ENCODE peak calls at places on chromosomes 5 and 9, in eight cellular contexts. K, V, O, Q, R, A, U and S are unnamed samples.
A peak's percentile ranks its signal among the peaks of the same experiment; 100 is the strongest.

GRCh38 chr5:100546041-100546440 is 10.9 kb downstream of the FAM174A start:
- DNase-seq in K (no peak), V (no peak), O (no peak), Q (no peak), R (no peak), A (no peak), U (no peak), S (no peak)

GRCh38 chr5:9149988-9150387 is 395.9 kb downstream of the SEMA5A start:
- DNase-seq in K (peak; percentile 83), V (no peak), O (no peak), Q (no peak), R (no peak), A (no peak), U (no peak), S (no peak)

GRCh38 chr5:129820-130219 is 37.9 kb downstream of the PLEKHG4B start:
- DNase-seq in K (peak; percentile 60), V (no peak), O (no peak), Q (no peak), R (no peak), A (no peak), U (no peak), S (no peak)

GRCh38 chr9:134036130-134036529 is 10.8 kb downstream of the BRD3OS start:
- DNase-seq in K (no peak), V (no peak), O (no peak), Q (no peak), R (peak; percentile 52), A (no peak), U (no peak), S (no peak)

GRCh38 chr5:140239939-140240700 is 62.8 kb downstream of the PFDN1 start:
- DNase-seq in K (no peak), V (peak; percentile 75), O (no peak), Q (peak; percentile 67), R (peak; percentile 81), A (peak; percentile 82), U (peak; percentile 78), S (peak; percentile 55)

GRCh38 chr5:159184858-159185381 is 24.4 kb downstream of the RNF145 start:
- DNase-seq in K (peak; percentile 70), V (no peak), O (no peak), Q (no peak), R (no peak), A (peak; percentile 40), U (no peak), S (no peak)

GRCh38 chr5:135821802-135822201 is 12.7 kb upstream of the SLC25A48 start:
- DNase-seq in K (no peak), V (no peak), O (no peak), Q (no peak), R (no peak), A (no peak), U (no peak), S (no peak)

GRCh38 chr9:91359734-91360470 is 1.8 kb downstream of the AUH start:
- DNase-seq in K (no peak), V (no peak), O (no peak), Q (no peak), R (no peak), A (no peak), U (no peak), S (no peak)

GRCh38 chr5:9536717-9537116 is 9.2 kb downstream of the SEMA5A start:
- DNase-seq in K (no peak), V (no peak), O (no peak), Q (no peak), R (no peak), A (no peak), U (no peak), S (no peak)

GRCh38 chr9:133342570-133342969 is 5.4 kb downstream of the MED22 start:
- DNase-seq in K (no peak), V (no peak), O (no peak), Q (peak; percentile 57), R (no peak), A (no peak), U (no peak), S (no peak)

GRCh38 chr5:74166064-74166463 is 474.5 kb downstream of the ENC1 start:
- DNase-seq in K (no peak), V (no peak), O (no peak), Q (no peak), R (no peak), A (no peak), U (no peak), S (no peak)

GRCh38 chr5:180959661-180960060 is 29.0 kb upstream of the BTNL3 start:
- DNase-seq in K (no peak), V (no peak), O (no peak), Q (no peak), R (no peak), A (no peak), U (no peak), S (no peak)

GRCh38 chr9:27118916-27119315 is 9.9 kb downstream of the TEK start:
- DNase-seq in K (no peak), V (no peak), O (no peak), Q (no peak), R (no peak), A (no peak), U (no peak), S (no peak)

GRCh38 chr5:113025596-113025995 is 49.0 kb downstream of the DCP2 start:
- DNase-seq in K (no peak), V (no peak), O (no peak), Q (no peak), R (no peak), A (no peak), U (no peak), S (no peak)

GRCh38 chr5:21644032-21644431 is 1209.1 kb downstream of the CDH12 start:
- DNase-seq in K (no peak), V (no peak), O (no peak), Q (no peak), R (no peak), A (no peak), U (no peak), S (no peak)

GRCh38 chr9:111974092-111974681 is 77.6 kb downstream of the UGCG start:
- DNase-seq in K (no peak), V (peak; percentile 66), O (no peak), Q (no peak), R (no peak), A (no peak), U (peak; percentile 20), S (no peak)

GRCh38 chr5:56358046-56358445 is 124.9 kb upstream of the ANKRD55 start:
- DNase-seq in K (no peak), V (no peak), O (no peak), Q (no peak), R (no peak), A (no peak), U (no peak), S (no peak)
- H3K4me3 ChIP-seq in K (no peak overlapping the region), V (no peak overlapping the region), O (no peak overlapping the region), Q (no peak overlapping the region), R (no peak overlapping the region), A (no peak overlapping the region), U (no peak overlapping the region), S (no peak overlapping the region)

GRCh38 chr5:146580237-146580636 is 64.2 kb upstream of the GPR151 start:
- DNase-seq in K (no peak), V (no peak), O (no peak), Q (no peak), R (no peak), A (no peak), U (no peak), S (no peak)
- H3K4me3 ChIP-seq in K (no peak overlapping the region), V (no peak overlapping the region), O (no peak overlapping the region), Q (no peak overlapping the region), R (no peak overlapping the region), A (no peak overlapping the region), U (no peak overlapping the region), S (no peak overlapping the region)

GRCh38 chr5:143016777-143017374 is 246.7 kb downstream of the ARHGAP26 start:
- DNase-seq in K (no peak), V (peak; percentile 44), O (no peak), Q (peak; percentile 30), R (no peak), A (peak; percentile 55), U (no peak), S (no peak)

GRCh38 chr5:143021595-143021994 is 251.4 kb downstream of the ARHGAP26 start:
- DNase-seq in K (no peak), V (no peak), O (no peak), Q (no peak), R (no peak), A (no peak), U (no peak), S (no peak)

GRCh38 chr5:143017992-143018391 is 247.8 kb downstream of the ARHGAP26 start:
- DNase-seq in K (no peak), V (no peak), O (no peak), Q (no peak), R (no peak), A (no peak), U (no peak), S (no peak)

GRCh38 chr5:143019614-143020515 is 249.7 kb downstream of the ARHGAP26 start:
- DNase-seq in K (no peak), V (no peak), O (no peak), Q (no peak), R (no peak), A (peak; percentile 35), U (no peak), S (no peak)

DNA sequence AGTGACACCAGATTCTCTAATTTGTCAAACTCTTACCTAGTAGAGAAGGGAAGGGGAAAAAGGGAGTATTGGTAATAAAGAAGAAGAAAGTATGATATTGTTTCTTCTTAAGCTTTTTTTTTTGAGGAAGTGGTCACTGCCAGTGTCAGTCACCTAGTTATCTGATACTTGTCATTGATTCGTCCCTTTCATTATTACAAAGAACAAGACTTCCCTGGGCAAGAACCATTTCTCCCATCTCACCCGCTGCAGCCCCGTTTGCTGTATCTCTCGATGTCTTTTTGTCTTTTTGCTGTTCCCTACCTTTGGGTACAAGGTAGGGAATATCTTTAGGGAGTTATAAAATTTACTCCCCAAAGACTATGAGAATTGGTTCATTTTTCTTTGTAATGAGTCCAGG is 249.0 kb downstream of the ARHGAP26 start:
- DNase-seq in K (no peak), V (no peak), O (no peak), Q (no peak), R (no peak), A (no peak), U (no peak), S (no peak)
- H3K4me3 ChIP-seq in K (no peak overlapping the region), V (no peak overlapping the region), O (no peak overlapping the region), Q (no peak overlapping the region), R (no peak overlapping the region), A (no peak overlapping the region), U (no peak overlapping the region), S (no peak overlapping the region)

DNA sequence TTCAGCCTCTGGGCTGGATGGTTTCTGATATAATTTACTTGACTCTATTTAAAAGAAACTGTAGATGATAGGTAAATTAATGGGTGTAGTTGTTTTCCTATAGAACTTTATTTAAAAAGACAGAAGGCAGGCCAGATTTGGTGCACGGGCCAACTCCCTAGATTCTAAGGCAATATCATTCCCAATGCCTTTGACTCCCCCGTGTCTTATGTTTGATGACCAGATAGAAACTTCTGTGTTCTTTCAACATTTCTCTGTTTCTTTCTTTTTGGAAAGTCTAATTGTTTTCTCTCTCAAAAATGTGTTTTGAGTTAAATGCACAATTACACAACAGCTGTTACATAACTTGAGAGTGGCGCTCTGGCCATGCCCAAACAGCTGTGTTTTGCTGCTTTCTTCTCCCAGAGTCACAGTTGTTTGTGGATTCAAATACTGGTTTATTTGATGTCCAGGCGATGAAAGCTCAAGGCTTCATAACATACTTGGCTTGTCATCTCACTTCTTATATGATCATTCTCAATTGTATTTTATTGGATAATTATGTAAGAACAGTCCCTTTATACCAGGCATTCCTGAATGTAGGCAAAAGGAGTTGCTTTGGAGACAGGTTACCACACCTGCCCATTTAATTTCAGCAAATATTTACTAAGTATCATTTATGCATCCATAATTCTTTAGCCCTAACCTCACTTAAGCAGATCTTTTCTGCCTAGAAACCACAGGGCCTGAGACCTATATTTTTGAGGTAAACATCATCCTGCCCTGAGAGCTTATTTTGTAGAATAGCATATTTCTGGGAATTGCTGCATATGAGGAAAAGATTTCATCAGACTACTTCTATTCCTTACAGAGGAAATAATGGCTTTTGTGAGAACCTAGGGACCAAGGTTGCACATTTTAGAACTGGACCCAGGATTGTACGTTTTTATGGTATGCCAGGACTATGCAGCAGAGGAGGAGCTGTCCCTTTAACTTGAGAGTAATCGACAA is 1.9 kb upstream of the ALDH1A1 start:
- DNase-seq in K (no peak), V (no peak), O (no peak), Q (no peak), R (peak; percentile 78), A (no peak), U (peak; percentile 67), S (no peak)
- H3K4me3 ChIP-seq in K (no peak overlapping the region), V (no peak overlapping the region), O (no peak overlapping the region), Q (no peak overlapping the region), R (no peak overlapping the region), A (no peak overlapping the region), U (no peak overlapping the region), S (no peak overlapping the region)